ENCODE peak calls at places on chromosomes 7 and 10, in nine cellular contexts. One of them, this sample, is unnamed.

GRCh38 chr7:5396542-5396941 is 27.1 kb downstream of the TNRC18 start:
- DNase-seq in psoas muscle: no peak
- DNase-seq in CMK: peak
- DNase-seq in right cardiac atrium: no peak
- DNase-seq in midbrain: no peak
- DNase-seq in neural crest cell: no peak
- DNase-seq in non-pigmented ciliary epithelial cell: no peak
- DNase-seq in spleen: peak
- DNase-seq in nephron progenitor cell: no peak
- DNase-seq in this sample: no peak

GRCh38 chr7:114889646-114890285 is 32.1 kb upstream of the MDFIC start:
- DNase-seq in psoas muscle: no peak
- DNase-seq in CMK: no peak
- DNase-seq in right cardiac atrium: no peak
- DNase-seq in midbrain: no peak
- DNase-seq in neural crest cell: no peak
- DNase-seq in non-pigmented ciliary epithelial cell: peak
- DNase-seq in spleen: no peak
- DNase-seq in nephron progenitor cell: no peak
- DNase-seq in this sample: no peak

GRCh38 chr7:98286701-98287485 is 5.4 kb downstream of the BRI3 start:
- DNase-seq in psoas muscle: peak
- DNase-seq in CMK: no peak
- DNase-seq in right cardiac atrium: peak
- DNase-seq in midbrain: no peak
- DNase-seq in neural crest cell: no peak
- DNase-seq in non-pigmented ciliary epithelial cell: no peak
- DNase-seq in spleen: no peak
- DNase-seq in nephron progenitor cell: no peak
- DNase-seq in this sample: no peak

GRCh38 chr7:138713191-138713590 is 12.0 kb upstream of the SVOPL start:
- DNase-seq in psoas muscle: no peak
- DNase-seq in CMK: no peak
- DNase-seq in right cardiac atrium: no peak
- DNase-seq in midbrain: no peak
- DNase-seq in neural crest cell: no peak
- DNase-seq in non-pigmented ciliary epithelial cell: no peak
- DNase-seq in spleen: no peak
- DNase-seq in nephron progenitor cell: no peak
- DNase-seq in this sample: no peak

GRCh38 chr7:113917840-113918239 is 969 bp downstream of the PPP1R3A start:
- DNase-seq in psoas muscle: no peak
- DNase-seq in CMK: no peak
- DNase-seq in right cardiac atrium: no peak
- DNase-seq in midbrain: no peak
- DNase-seq in neural crest cell: no peak
- DNase-seq in non-pigmented ciliary epithelial cell: no peak
- DNase-seq in spleen: no peak
- DNase-seq in nephron progenitor cell: no peak
- DNase-seq in this sample: no peak

GRCh38 chr10:102545997-102546396 is 42.2 kb downstream of the SUFU start:
- DNase-seq in psoas muscle: no peak
- DNase-seq in CMK: no peak
- DNase-seq in right cardiac atrium: no peak
- DNase-seq in midbrain: no peak
- DNase-seq in neural crest cell: no peak
- DNase-seq in non-pigmented ciliary epithelial cell: no peak
- DNase-seq in spleen: no peak
- DNase-seq in nephron progenitor cell: no peak
- DNase-seq in this sample: no peak

GRCh38 chr7:114026486-114027089 is 107.8 kb upstream of the PPP1R3A start:
- DNase-seq in psoas muscle: no peak
- DNase-seq in CMK: peak
- DNase-seq in right cardiac atrium: no peak
- DNase-seq in midbrain: peak
- DNase-seq in neural crest cell: peak
- DNase-seq in non-pigmented ciliary epithelial cell: no peak
- DNase-seq in spleen: no peak
- DNase-seq in nephron progenitor cell: peak
- DNase-seq in this sample: peak

GRCh38 chr10:132697568-132698200 is 88.3 kb downstream of the NKX6-2 start:
- DNase-seq in psoas muscle: peak
- DNase-seq in CMK: no peak
- DNase-seq in right cardiac atrium: peak
- DNase-seq in midbrain: no peak
- DNase-seq in neural crest cell: no peak
- DNase-seq in non-pigmented ciliary epithelial cell: no peak
- DNase-seq in spleen: peak
- DNase-seq in nephron progenitor cell: no peak
- DNase-seq in this sample: no peak

GRCh38 chr7:107201795-107202450 is 33.1 kb downstream of the HBP1 start:
- DNase-seq in psoas muscle: peak
- DNase-seq in CMK: no peak
- DNase-seq in right cardiac atrium: peak
- DNase-seq in midbrain: peak
- DNase-seq in neural crest cell: no peak
- DNase-seq in non-pigmented ciliary epithelial cell: no peak
- DNase-seq in spleen: no peak
- DNase-seq in nephron progenitor cell: peak
- DNase-seq in this sample: no peak

GRCh38 chr7:128135275-128136214 is 104.3 kb upstream of the LRRC4 start:
- DNase-seq in psoas muscle: peak
- DNase-seq in CMK: no peak
- DNase-seq in right cardiac atrium: peak
- DNase-seq in midbrain: peak
- DNase-seq in neural crest cell: peak
- DNase-seq in non-pigmented ciliary epithelial cell: no peak
- DNase-seq in spleen: peak
- DNase-seq in nephron progenitor cell: peak
- DNase-seq in this sample: no peak